ENCODE peak calls at places on chromosomes 3 and 15, in four cellular contexts. One of them, this sample, is unnamed.

GRCh38 chr3:136959599-136959998 is 1.8 kb downstream of the IL20RB start:
- DNase-seq in coronary artery: no peak
- DNase-seq in psoas muscle: no peak
- DNase-seq in lung: no peak
- DNase-seq in this sample: no peak

GRCh38 chr3:182375921-182376320 is 417.4 kb upstream of the ATP11B start:
- DNase-seq in coronary artery: no peak
- DNase-seq in psoas muscle: no peak
- DNase-seq in lung: no peak
- DNase-seq in this sample: no peak

GRCh38 chr15:78056714-78057269 is 20.7 kb downstream of the TBC1D2B start:
- DNase-seq in coronary artery: peak
- DNase-seq in psoas muscle: no peak
- DNase-seq in lung: no peak
- DNase-seq in this sample: no peak

GRCh38 chr3:37779289-37780152 is 82.2 kb upstream of the CTDSPL start:
- DNase-seq in coronary artery: no peak
- DNase-seq in psoas muscle: no peak
- DNase-seq in lung: peak
- DNase-seq in this sample: no peak

GRCh38 chr3:42498791-42499477 is 3.5 kb upstream of the VIPR1 start:
- DNase-seq in coronary artery: peak
- DNase-seq in psoas muscle: no peak
- DNase-seq in lung: no peak
- DNase-seq in this sample: no peak

GRCh38 chr15:79615754-79616153 is 183.6 kb downstream of the MINAR1 start:
- DNase-seq in coronary artery: no peak
- DNase-seq in psoas muscle: no peak
- DNase-seq in lung: no peak
- DNase-seq in this sample: no peak

GRCh38 chr15:95868450-95868849 is 462.1 kb upstream of the NR2F2 start:
- DNase-seq in coronary artery: no peak
- DNase-seq in psoas muscle: no peak
- DNase-seq in lung: no peak
- DNase-seq in this sample: no peak

GRCh38 chr3:113157408-113157980 is 53.9 kb upstream of the BOC start:
- DNase-seq in coronary artery: no peak
- DNase-seq in psoas muscle: peak
- DNase-seq in lung: no peak
- DNase-seq in this sample: no peak

GRCh38 chr3:120153294-120153693 is 59.0 kb upstream of the GSK3B start:
- DNase-seq in coronary artery: no peak
- DNase-seq in psoas muscle: no peak
- DNase-seq in lung: no peak
- DNase-seq in this sample: no peak

GRCh38 chr15:65655026-65655425 is 33.3 kb downstream of the SLC24A1 start:
- DNase-seq in coronary artery: no peak
- DNase-seq in psoas muscle: no peak
- DNase-seq in lung: no peak
- DNase-seq in this sample: no peak

GRCh38 chr3:59608356-59608755 is 558.5 kb upstream of the CFAP20DC start:
- DNase-seq in coronary artery: no peak
- DNase-seq in psoas muscle: no peak
- DNase-seq in lung: no peak
- DNase-seq in this sample: no peak

GRCh38 chr15:48153526-48153925 is 24.6 kb downstream of the MYEF2 start:
- DNase-seq in coronary artery: no peak
- DNase-seq in psoas muscle: no peak
- DNase-seq in lung: no peak
- DNase-seq in this sample: no peak

GRCh38 chr3:194928183-194928736 is 242.6 kb downstream of the FAM43A start:
- DNase-seq in coronary artery: no peak
- DNase-seq in psoas muscle: no peak
- DNase-seq in lung: peak
- DNase-seq in this sample: no peak

GRCh38 chr15:78130466-78131294 is 565 bp downstream of the CIB2 start:
- DNase-seq in coronary artery: no peak
- DNase-seq in psoas muscle: no peak
- DNase-seq in lung: no peak
- DNase-seq in this sample: peak

GRCh38 chr3:185162634-185163033 is 9.8 kb upstream of the C3orf70 start:
- DNase-seq in coronary artery: no peak
- DNase-seq in psoas muscle: no peak
- DNase-seq in lung: no peak
- DNase-seq in this sample: no peak

GRCh38 chr15:66237513-66238235 is 15.9 kb downstream of the MEGF11 start:
- DNase-seq in coronary artery: no peak
- DNase-seq in psoas muscle: no peak
- DNase-seq in lung: no peak
- DNase-seq in this sample: no peak

GRCh38 chr15:88995449-88995848 is 82.3 kb upstream of the MFGE8 start:
- DNase-seq in coronary artery: no peak
- DNase-seq in psoas muscle: no peak
- DNase-seq in lung: no peak
- DNase-seq in this sample: no peak

GRCh38 chr3:115986555-115987207 is 363.4 kb downstream of the GAP43 start:
- DNase-seq in coronary artery: no peak
- DNase-seq in psoas muscle: no peak
- DNase-seq in lung: no peak
- DNase-seq in this sample: no peak

GRCh38 chr15:32904448-32904847 is 186.6 kb downstream of the GREM1 start:
- DNase-seq in coronary artery: no peak
- DNase-seq in psoas muscle: no peak
- DNase-seq in lung: no peak
- DNase-seq in this sample: no peak

GRCh38 chr15:71591057-71591456 is 219.3 kb upstream of the NR2E3 start:
- DNase-seq in coronary artery: no peak
- DNase-seq in psoas muscle: no peak
- DNase-seq in lung: no peak
- DNase-seq in this sample: no peak

GRCh38 chr3:104629038-104629437 is 737.7 kb upstream of the ALCAM start:
- DNase-seq in coronary artery: no peak
- DNase-seq in psoas muscle: no peak
- DNase-seq in lung: no peak
- DNase-seq in this sample: no peak

GRCh38 chr15:38297623-38298388 is 45.2 kb downstream of the SPRED1 start:
- DNase-seq in coronary artery: no peak
- DNase-seq in psoas muscle: no peak
- DNase-seq in lung: no peak
- DNase-seq in this sample: no peak

GRCh38 chr3:25583343-25583742 is 81.4 kb downstream of the TOP2B start:
- DNase-seq in coronary artery: no peak
- DNase-seq in psoas muscle: no peak
- DNase-seq in lung: peak
- DNase-seq in this sample: no peak

GRCh38 chr15:80502782-80503181 is 98.6 kb downstream of the ARNT2 start:
- DNase-seq in coronary artery: no peak
- DNase-seq in psoas muscle: no peak
- DNase-seq in lung: no peak
- DNase-seq in this sample: no peak

GRCh38 chr15:59353994-59354951 is 18.4 kb downstream of the MYO1E start:
- DNase-seq in coronary artery: no peak
- DNase-seq in psoas muscle: no peak
- DNase-seq in lung: no peak
- DNase-seq in this sample: no peak

GRCh38 chr3:150409527-150410310 is 1.6 kb downstream of the TSC22D2 start:
- DNase-seq in coronary artery: peak
- DNase-seq in psoas muscle: peak
- DNase-seq in lung: peak
- DNase-seq in this sample: peak

GRCh38 chr15:91116379-91117067 is 16.5 kb downstream of the SV2B start:
- DNase-seq in coronary artery: peak
- DNase-seq in psoas muscle: no peak
- DNase-seq in lung: no peak
- DNase-seq in this sample: no peak

GRCh38 chr3:42298259-42298658 is 32.3 kb upstream of the CCK start:
- DNase-seq in coronary artery: no peak
- DNase-seq in psoas muscle: no peak
- DNase-seq in lung: no peak
- DNase-seq in this sample: no peak

GRCh38 chr15:77066961-77067690 is 3.8 kb downstream of the TSPAN3 start:
- DNase-seq in coronary artery: no peak
- DNase-seq in psoas muscle: no peak
- DNase-seq in lung: no peak
- DNase-seq in this sample: no peak

GRCh38 chr15:25890532-25890931 is 27.4 kb upstream of the ATP10A start:
- DNase-seq in coronary artery: no peak
- DNase-seq in psoas muscle: no peak
- DNase-seq in lung: no peak
- DNase-seq in this sample: peak

GRCh38 chr15:33109345-33109744 is 85.2 kb downstream of the FMN1 start:
- DNase-seq in coronary artery: no peak
- DNase-seq in psoas muscle: no peak
- DNase-seq in lung: no peak
- DNase-seq in this sample: no peak

GRCh38 chr3:141807277-141808038 is 44.2 kb downstream of the GRK7 start:
- DNase-seq in coronary artery: no peak
- DNase-seq in psoas muscle: no peak
- DNase-seq in lung: no peak
- DNase-seq in this sample: no peak

GRCh38 chr15:74120426-74120825 is 10.0 kb upstream of the ISLR2 start:
- DNase-seq in coronary artery: no peak
- DNase-seq in psoas muscle: no peak
- DNase-seq in lung: no peak
- DNase-seq in this sample: no peak
- H3K27ac ChIP-seq in coronary artery: no peak
- H3K27ac ChIP-seq in psoas muscle: no peak
- H3K27ac ChIP-seq in lung: no peak
- H3K27ac ChIP-seq in this sample: no peak

DNA sequence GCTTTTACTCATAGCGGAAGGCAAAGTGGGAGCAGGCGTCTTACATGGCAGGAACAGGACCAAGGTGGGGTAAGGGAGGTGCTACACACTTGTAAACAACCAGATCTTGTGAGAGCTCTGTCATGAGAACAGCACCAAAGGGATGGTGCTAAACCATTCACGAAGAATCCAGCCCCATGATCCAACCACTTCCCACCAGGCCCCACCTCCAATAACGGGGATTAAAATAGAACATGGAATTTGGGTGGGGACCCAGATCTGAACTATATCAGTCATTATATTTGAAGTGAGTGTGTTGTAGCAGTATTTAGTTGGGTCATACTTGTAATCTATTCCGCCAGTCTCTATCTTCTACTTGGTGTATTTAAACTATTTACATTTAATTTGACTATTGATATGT is 190.9 kb downstream of the RPLP1 start:
- DNase-seq in coronary artery: no peak
- DNase-seq in psoas muscle: no peak
- DNase-seq in lung: no peak
- DNase-seq in this sample: no peak
- H3K27ac ChIP-seq in coronary artery: no peak
- H3K27ac ChIP-seq in psoas muscle: no peak
- H3K27ac ChIP-seq in lung: no peak
- H3K27ac ChIP-seq in this sample: no peak

GRCh38 chr3:40801276-40801675 is 276.5 kb downstream of the ZNF621 start:
- DNase-seq in coronary artery: no peak
- DNase-seq in psoas muscle: no peak
- DNase-seq in lung: no peak
- DNase-seq in this sample: no peak
- H3K27ac ChIP-seq in coronary artery: no peak
- H3K27ac ChIP-seq in psoas muscle: no peak
- H3K27ac ChIP-seq in lung: no peak
- H3K27ac ChIP-seq in this sample: no peak

GRCh38 chr3:33579843-33580242 is 138.2 kb downstream of the CLASP2 start:
- DNase-seq in coronary artery: no peak
- DNase-seq in psoas muscle: no peak
- DNase-seq in lung: no peak
- DNase-seq in this sample: no peak

GRCh38 chr3:33577588-33577987 is 137.4 kb upstream of the UBP1 start:
- DNase-seq in coronary artery: no peak
- DNase-seq in psoas muscle: no peak
- DNase-seq in lung: no peak
- DNase-seq in this sample: no peak

GRCh38 chr3:33579181-33579510 is 138.9 kb downstream of the CLASP2 start:
- DNase-seq in coronary artery: no peak
- DNase-seq in psoas muscle: no peak
- DNase-seq in lung: no peak
- DNase-seq in this sample: no peak

GRCh38 chr3:33577173-33577572 is 137.0 kb upstream of the UBP1 start:
- DNase-seq in coronary artery: no peak
- DNase-seq in psoas muscle: no peak
- DNase-seq in lung: no peak
- DNase-seq in this sample: no peak

GRCh38 chr3:33578325-33579180 is 138.3 kb upstream of the UBP1 start:
- DNase-seq in coronary artery: no peak
- DNase-seq in psoas muscle: no peak
- DNase-seq in lung: no peak
- DNase-seq in this sample: no peak
- H3K27ac ChIP-seq in coronary artery: no peak
- H3K27ac ChIP-seq in psoas muscle: no peak
- H3K27ac ChIP-seq in lung: no peak
- H3K27ac ChIP-seq in this sample: no peak

GRCh38 chr3:125212096-125212508 is 446 bp downstream of the SLC12A8 start:
- DNase-seq in coronary artery: no peak
- DNase-seq in psoas muscle: no peak
- DNase-seq in lung: no peak
- DNase-seq in this sample: no peak
- H3K27ac ChIP-seq in coronary artery: no peak
- H3K27ac ChIP-seq in psoas muscle: no peak
- H3K27ac ChIP-seq in lung: no peak
- H3K27ac ChIP-seq in this sample: no peak

GRCh38 chr15:39497016-39497758 is 83.7 kb upstream of the THBS1 start:
- DNase-seq in coronary artery: no peak
- DNase-seq in psoas muscle: no peak
- DNase-seq in lung: no peak
- DNase-seq in this sample: no peak
- H3K27ac ChIP-seq in coronary artery: no peak
- H3K27ac ChIP-seq in psoas muscle: no peak
- H3K27ac ChIP-seq in lung: no peak
- H3K27ac ChIP-seq in this sample: peak

GRCh38 chr15:34679326-34679725 is 75.5 kb downstream of the GJD2 start:
- DNase-seq in coronary artery: no peak
- DNase-seq in psoas muscle: no peak
- DNase-seq in lung: no peak
- DNase-seq in this sample: no peak
- H3K27ac ChIP-seq in coronary artery: no peak
- H3K27ac ChIP-seq in psoas muscle: no peak
- H3K27ac ChIP-seq in lung: no peak
- H3K27ac ChIP-seq in this sample: no peak

GRCh38 chr15:62173215-62173614 is 8.1 kb upstream of the C2CD4B start:
- DNase-seq in coronary artery: no peak
- DNase-seq in psoas muscle: peak
- DNase-seq in lung: no peak
- DNase-seq in this sample: no peak
- H3K27ac ChIP-seq in coronary artery: no peak
- H3K27ac ChIP-seq in psoas muscle: peak
- H3K27ac ChIP-seq in lung: peak
- H3K27ac ChIP-seq in this sample: no peak